ENCODE peak calls at places on chromosomes 4 and X, in ten cellular contexts. L is breast epithelium, T is sigmoid colon, K is HepG2, Z is stomach, B is endothelial cell of umbilical vein, A is SK-N-SH, H is prostate gland, E is upper lobe of left lung, N is HCT116. S is an unnamed sample.
A peak's percentile ranks its signal among the peaks of the same experiment; 100 is the strongest.

GRCh38 chr4:15755321-15755750 is 22.8 kb upstream of the CD38 start:
- DNase-seq in B (peak; percentile 49), K (no peak), E (no peak), N (no peak), A (no peak), T (no peak), L (no peak), H (no peak), Z (no peak), S (no peak)

GRCh38 chrX:150465326-150465725 is 102.2 kb downstream of the MAMLD1 start:
- DNase-seq in Z (no peak), A (no peak), L (no peak), T (no peak), E (no peak), H (no peak), N (no peak), B (no peak), K (no peak), S (no peak)

GRCh38 chr4:120304801-120305200 is 238.2 kb upstream of the MAD2L1 start:
- DNase-seq in N (no peak), T (no peak), L (no peak), E (no peak), A (no peak), Z (no peak), H (no peak), B (no peak), K (no peak), S (no peak)

GRCh38 chrX:36414056-36414455 is 494.5 kb downstream of the CFAP47 start:
- DNase-seq in B (no peak), L (no peak), K (no peak), Z (no peak), E (no peak), T (no peak), A (no peak), H (no peak), N (no peak), S (no peak)

GRCh38 chr4:5371415-5372190 is 320.3 kb downstream of the STK32B start:
- DNase-seq in Z (no peak), N (no peak), T (no peak), L (no peak), A (no peak), H (no peak), K (no peak), E (no peak), B (no peak), S (no peak)

GRCh38 chrX:109472939-109473713 is 8.8 kb downstream of the GUCY2F start:
- DNase-seq in B (peak; percentile 77), T (no peak), K (peak; percentile 42), Z (no peak), E (no peak), H (no peak), N (peak; percentile 27), A (peak; percentile 1), L (no peak), S (peak; percentile 28)

GRCh38 chr4:19791422-19792113 is 460.1 kb upstream of the SLIT2 start:
- DNase-seq in L (no peak), T (no peak), Z (no peak), N (no peak), A (no peak), H (no peak), E (no peak), B (peak; percentile 94), K (no peak), S (no peak)

GRCh38 chr4:184395451-184395917 is 78.9 kb downstream of the IRF2 start:
- DNase-seq in T (no peak), B (no peak), Z (no peak), N (no peak), H (no peak), A (no peak), E (no peak), L (no peak), K (no peak), S (no peak)

GRCh38 chr4:57426779-57427395 is 316.7 kb upstream of the IGFBP7 start:
- DNase-seq in N (peak; percentile 19), T (no peak), B (peak; percentile 60), K (peak; percentile 35), A (peak; percentile 66), H (peak; percentile 22), Z (peak; percentile 61), E (peak; percentile 42), L (no peak), S (peak; percentile 61)

GRCh38 chrX:129679856-129680255 is 25.1 kb upstream of the APLN start:
- DNase-seq in T (no peak), Z (no peak), B (no peak), K (no peak), H (peak; percentile 26), A (no peak), N (no peak), L (no peak), E (no peak), S (no peak)

GRCh38 chr4:24137596-24137962 is 247.7 kb upstream of the PPARGC1A start:
- DNase-seq in B (no peak), H (peak; percentile 20), A (no peak), Z (no peak), L (no peak), N (no peak), K (peak; percentile 70), T (no peak), E (no peak), S (no peak)

GRCh38 chr4:154208424-154208823 is 283.2 kb downstream of the DCHS2 start:
- DNase-seq in L (no peak), N (peak; percentile 34), H (no peak), K (no peak), T (no peak), A (no peak), B (no peak), E (no peak), Z (no peak), S (no peak)

GRCh38 chr4:138308421-138308820 is 66.3 kb upstream of the SLC7A11 start:
- DNase-seq in A (no peak), L (peak; percentile 34), E (no peak), K (no peak), H (no peak), T (no peak), Z (no peak), N (no peak), B (peak; percentile 3), S (no peak)

GRCh38 chr4:8780086-8780485 is 91.6 kb downstream of the HMX1 start:
- DNase-seq in K (no peak), E (no peak), A (no peak), Z (no peak), N (no peak), B (no peak), T (no peak), H (no peak), L (no peak), S (no peak)

GRCh38 chr4:187414716-187415115 is 580.9 kb upstream of the ZFP42 start:
- DNase-seq in T (no peak), N (no peak), K (no peak), A (no peak), Z (no peak), E (no peak), L (no peak), H (no peak), B (no peak), S (no peak)

GRCh38 chr4:187415227-187415626 is 580.3 kb upstream of the ZFP42 start:
- DNase-seq in B (no peak), N (no peak), E (no peak), Z (no peak), T (no peak), A (no peak), L (no peak), K (no peak), H (no peak), S (no peak)

GRCh38 chr4:187413564-187414358 is 581.8 kb upstream of the ZFP42 start:
- DNase-seq in L (no peak), Z (no peak), H (no peak), K (no peak), B (no peak), T (no peak), A (no peak), N (no peak), E (no peak), S (no peak)

GRCh38 chr4:187417761-187418160 is 577.8 kb upstream of the ZFP42 start:
- DNase-seq in E (no peak), A (no peak), K (no peak), H (no peak), T (no peak), L (no peak), B (no peak), Z (no peak), N (no peak), S (no peak)

GRCh38 chr4:187416236-187416635 is 579.3 kb upstream of the ZFP42 start:
- DNase-seq in B (no peak), T (no peak), K (no peak), E (no peak), A (no peak), N (no peak), L (no peak), Z (no peak), H (no peak), S (no peak)
- H3K27me3 ChIP-seq in B (no peaks in the 10 kb centered on the region), T (no peaks in the 10 kb centered on the region), K (no peaks in the 10 kb centered on the region), E (no peaks in the 10 kb centered on the region), A (no peaks in the 10 kb centered on the region), N (no peaks in the 10 kb centered on the region), L (no peaks in the 10 kb centered on the region), Z (no peaks in the 10 kb centered on the region), H (no peaks in the 10 kb centered on the region), S (no peaks in the 10 kb centered on the region)

DNA sequence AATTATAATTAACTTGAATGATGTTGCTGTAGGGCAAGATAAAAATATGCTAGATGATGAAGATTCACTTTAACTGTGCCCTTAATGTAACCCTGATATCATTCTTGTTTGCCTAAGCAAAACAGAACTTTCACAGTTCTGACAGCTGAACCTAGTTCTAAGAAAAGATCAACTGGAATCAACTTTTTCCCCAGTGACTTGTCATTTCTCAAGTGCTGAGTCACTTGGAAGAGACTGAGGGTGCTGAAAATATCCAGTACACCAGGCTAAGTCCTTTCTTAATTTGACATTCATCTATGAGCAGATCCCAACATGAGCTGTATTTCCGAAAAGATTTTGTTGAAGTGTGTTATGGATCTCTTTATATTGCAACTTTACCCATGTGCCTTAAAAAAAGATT is 140.4 kb downstream of the MID1IP1 start:
- DNase-seq in H (no peak), A (no peak), B (no peak), E (no peak), T (no peak), Z (no peak), K (no peak), N (no peak), L (no peak), S (no peak)
- TF ChIP-seq POLR2AphosphoS5 in H (no peak), A (no peak), B (no peak), E (no peak), T (peak; percentile 35), Z (peak; percentile 25), K (no peak), N (no peak), L (no peak), S (no peak)

DNA sequence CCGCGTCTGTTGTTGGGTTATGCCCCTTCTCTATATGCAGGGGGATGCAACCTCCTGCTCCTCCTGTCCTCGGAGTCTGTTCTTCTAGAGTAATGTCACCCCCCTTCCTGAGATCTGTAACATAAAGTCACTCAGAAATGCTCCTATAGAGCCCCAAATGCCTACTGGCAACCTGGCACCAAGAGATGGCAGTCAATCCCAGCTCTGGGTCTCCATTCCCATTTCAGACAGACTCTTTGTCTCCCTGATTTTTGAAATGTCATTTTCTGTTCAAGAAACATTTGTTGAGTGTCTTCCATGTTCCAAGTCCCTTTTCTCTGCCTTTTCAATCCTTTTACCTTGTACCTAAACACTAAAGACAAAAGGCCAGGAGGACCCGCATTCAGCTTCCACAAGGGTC is 9.6 kb upstream of the PRDM8 start:
- DNase-seq in A (no peak), T (no peak), H (no peak), B (no peak), K (no peak), L (no peak), Z (no peak), N (no peak), E (no peak), S (no peak)
- H3K27me3 ChIP-seq in A (no peaks in the 10 kb centered on the region), T (no peaks in the 10 kb centered on the region), H (no peaks in the 10 kb centered on the region), B (peaks cover 82% of the 10 kb centered on the region), K (peaks cover 69% of the 10 kb centered on the region), L (peaks cover 77% of the 10 kb centered on the region), Z (no peaks in the 10 kb centered on the region), N (no peaks in the 10 kb centered on the region), E (peaks cover 37% of the 10 kb centered on the region), S (peaks cover 24% of the 10 kb centered on the region)

GRCh38 chrX:69165116-69165651 is at the start of gene PJA1:
- DNase-seq in A (peak; percentile 88), H (peak; percentile 51), T (peak; percentile 87), E (peak; percentile 93), K (peak; percentile 31), B (peak; percentile 66), Z (peak; percentile 69), N (no peak), L (peak; percentile 55), S (no peak)
- TF ChIP-seq POLR2AphosphoS5 in A (no peak), H (peak; percentile 57), T (peak; percentile 84), E (peak; percentile 77), K (peak; percentile 39), B (peak; percentile 16), Z (peak; percentile 49), N (peak; percentile 71), L (peak; percentile 55), S (no peak)

S was measured in HL-60.